ENCODE peak calls at places on chromosomes 3 and 15, in five cellular contexts. P, S, L, F and Y are unnamed samples.

GRCh38 chr3:16221990-16222389 is 42.8 kb downstream of the DPH3 start:
- DNase-seq in P (no peak), S (no peak), L (no peak), F (no peak), Y (no peak)

GRCh38 chr3:134294302-134294925 is 43.8 kb upstream of the RYK start:
- DNase-seq in P (no peak), S (no peak), L (no peak), F (no peak), Y (no peak)

GRCh38 chr15:99564221-99565030 is 1.4 kb upstream of the MEF2A start:
- DNase-seq in P (no peak), S (peak; percentile 71), L (no peak), F (no peak), Y (no peak)

GRCh38 chr3:182185341-182185740 is 473.6 kb downstream of the SOX2 start:
- DNase-seq in P (no peak), S (no peak), L (no peak), F (no peak), Y (no peak)

GRCh38 chr3:81451611-81452010 is 309.8 kb downstream of the GBE1 start:
- DNase-seq in P (no peak), S (no peak), L (no peak), F (no peak), Y (no peak)

GRCh38 chr3:23644741-23645140 is 161.0 kb upstream of the UBE2E1 start:
- DNase-seq in P (no peak), S (no peak), L (no peak), F (no peak), Y (no peak)

GRCh38 chr15:73699249-73700040 is 15.3 kb downstream of the CD276 start:
- DNase-seq in P (no peak), S (no peak), L (no peak), F (no peak), Y (no peak)

GRCh38 chr3:186298876-186299275 is 63.2 kb downstream of the DGKG start:
- DNase-seq in P (no peak), S (no peak), L (no peak), F (no peak), Y (no peak)

GRCh38 chr15:49492151-49492550 is 69.1 kb downstream of the FGF7 start:
- DNase-seq in P (no peak), S (no peak), L (no peak), F (no peak), Y (no peak)

GRCh38 chr3:11641683-11642407 is 1.9 kb downstream of the VGLL4 start:
- DNase-seq in P (no peak), S (no peak), L (no peak), F (no peak), Y (no peak)

GRCh38 chr3:195543642-195544536 is 764 bp upstream of the PPP1R2 start:
- DNase-seq in P (no peak), S (peak; percentile 47), L (no peak), F (no peak), Y (no peak)

DNA sequence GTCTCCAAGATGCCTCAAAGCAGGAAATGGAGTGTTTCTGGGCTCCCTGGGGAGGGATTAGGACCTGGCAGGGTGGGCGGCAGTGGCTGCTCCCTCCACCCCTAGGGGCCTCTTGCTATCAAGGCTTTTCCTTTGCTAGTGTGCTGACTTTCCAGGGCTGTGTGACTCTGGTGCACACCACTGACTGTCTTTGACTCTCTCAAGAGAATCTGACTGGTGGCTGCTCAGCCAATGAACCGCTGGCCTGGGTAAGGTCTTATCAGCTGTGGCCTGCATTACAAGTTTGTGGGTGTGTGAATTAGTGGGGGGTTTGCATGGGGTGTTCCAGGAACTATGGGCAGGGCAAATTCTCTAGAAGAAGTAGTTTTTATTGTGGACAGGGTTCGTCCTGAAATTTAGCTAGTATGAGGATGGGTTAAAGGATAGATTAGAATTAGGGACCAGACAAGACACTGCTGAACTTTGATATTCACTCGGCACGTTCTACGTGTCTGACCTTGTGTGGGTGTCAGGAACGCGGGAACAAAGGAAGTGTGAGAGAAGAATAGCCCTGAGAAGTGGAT is 29.5 kb downstream of the SIAH2 start:
- DNase-seq in P (no peak), S (no peak), L (no peak), F (no peak), Y (no peak)
- TF ChIP-seq POLR2A in P (no peak), S (no peak), L (no peak), F (no peak), Y (no peak)

GRCh38 chr3:71063768-71064287 is 519.7 kb downstream of the FOXP1 start:
- DNase-seq in P (no peak), S (peak; percentile 43), L (no peak), F (no peak), Y (peak; percentile 23)
- TF ChIP-seq POLR2A in P (no peak), S (no peak), L (no peak), F (no peak), Y (no peak)

GRCh38 chr3:49670940-49671290 is 3.2 kb upstream of the APEH start:
- DNase-seq in P (no peak), S (no peak), L (no peak), F (no peak), Y (no peak)

GRCh38 chr3:49669352-49669751 is 4.8 kb upstream of the APEH start:
- DNase-seq in P (no peak), S (no peak), L (no peak), F (no peak), Y (no peak)

GRCh38 chr3:49667701-49668413 is 6.3 kb upstream of the APEH start:
- DNase-seq in P (no peak), S (no peak), L (no peak), F (no peak), Y (no peak)

GRCh38 chr3:49668414-49668797 is 5.7 kb upstream of the APEH start:
- DNase-seq in P (no peak), S (no peak), L (no peak), F (no peak), Y (no peak)

DNA sequence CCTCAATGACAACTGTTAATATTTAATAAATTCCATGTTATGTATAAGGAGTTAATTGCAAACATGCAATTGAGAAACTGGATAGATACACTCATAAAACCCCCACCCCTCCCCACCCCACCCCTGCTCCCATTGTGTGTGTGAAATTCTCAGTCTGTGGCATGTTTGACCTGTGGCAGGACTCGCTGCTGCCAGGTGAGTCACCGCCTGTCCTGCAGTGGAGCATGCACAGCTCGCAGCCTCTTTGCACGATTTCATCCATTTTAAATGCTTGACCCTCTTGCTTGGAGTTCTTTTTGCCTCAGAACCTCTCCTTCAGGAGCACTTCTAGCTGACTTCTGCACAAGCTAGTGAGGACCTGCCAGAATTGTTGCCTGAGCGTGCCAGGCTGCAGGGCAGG is 5.3 kb upstream of the APEH start:
- DNase-seq in P (no peak), S (no peak), L (no peak), F (no peak), Y (peak; percentile 52)
- TF ChIP-seq POLR2A in P (no peak), S (no peak), L (no peak), F (no peak), Y (no peak)

GRCh38 chr3:13072239-13073041 is 789 bp downstream of the IQSEC1 start:
- DNase-seq in P (no peak), S (peak; percentile 87), L (no peak), F (no peak), Y (peak; percentile 55)
- TF ChIP-seq POLR2A in P (no peak), S (no peak), L (no peak), F (no peak), Y (no peak)

GRCh38 chr3:156816091-156816793 is 9.9 kb upstream of the LEKR1 start:
- DNase-seq in P (no peak), S (peak; percentile 45), L (no peak), F (no peak), Y (no peak)
- TF ChIP-seq POLR2A in P (no peak), S (no peak), L (no peak), F (no peak), Y (no peak)

GRCh38 chr3:152309031-152309430 is 40.3 kb downstream of the MBNL1 start:
- DNase-seq in P (no peak), S (no peak), L (no peak), F (no peak), Y (no peak)

GRCh38 chr3:152309535-152310317 is 41.0 kb downstream of the MBNL1 start:
- DNase-seq in P (no peak), S (no peak), L (no peak), F (no peak), Y (no peak)

GRCh38 chr3:152305075-152305474 is 36.3 kb downstream of the MBNL1 start:
- DNase-seq in P (no peak), S (no peak), L (no peak), F (no peak), Y (no peak)

GRCh38 chr3:152307829-152308474 is 39.2 kb downstream of the MBNL1 start:
- DNase-seq in P (no peak), S (no peak), L (no peak), F (no peak), Y (no peak)

GRCh38 chr3:152308475-152308844 is 39.7 kb downstream of the MBNL1 start:
- DNase-seq in P (no peak), S (no peak), L (no peak), F (no peak), Y (no peak)
- TF ChIP-seq POLR2A in P (no peak), S (no peak), L (no peak), F (no peak), Y (no peak)

GRCh38 chr15:92623435-92623834 is 32.1 kb downstream of the FAM174B start:
- DNase-seq in P (no peak), S (no peak), L (no peak), F (peak; percentile 48), Y (no peak)
- TF ChIP-seq POLR2A in P (no peak), S (no peak), L (no peak), F (no peak), Y (no peak)